ENCODE peak calls at places on chromosomes 11 and 22, in four cellular contexts. D is cardiac muscle cell, E is left ventricle myocardium inferior, O is ovary. P is an unnamed sample. For H3K4me1, the result is how much of the 10 kb centered on the place peaks cover.

GRCh38 chr22:19932367-19933206 is 9.0 kb upstream of the COMT start:
- DNase-seq in O (no peak), D (no peak), E (no peak), P (no peak)

GRCh38 chr11:78339483-78339882 is 78.1 kb downstream of the GAB2 start:
- DNase-seq in D (no peak), E (no peak), O (no peak), P (no peak)

GRCh38 chr22:50218996-50219727 is 18.4 kb downstream of the SELENOO start:
- DNase-seq in D (peak), O (peak), E (peak), P (no peak)

GRCh38 chr11:108496643-108497256 is 1.4 kb downstream of the POGLUT3 start:
- DNase-seq in E (no peak), D (no peak), O (no peak), P (no peak)

GRCh38 chr22:22060200-22061084 is 77.9 kb upstream of the TOP3B start:
- DNase-seq in O (peak), E (peak), D (peak), P (no peak)

GRCh38 chr11:99325807-99326206 is 305.1 kb downstream of the CNTN5 start:
- DNase-seq in D (no peak), O (no peak), E (no peak), P (no peak)

GRCh38 chr11:118996926-118997626 is 862 bp upstream of the CENATAC start:
- DNase-seq in D (no peak), O (peak), E (no peak), P (no peak)

GRCh38 chr11:110230377-110230776 is 66.0 kb downstream of the RDX start:
- DNase-seq in D (no peak), O (no peak), E (no peak), P (no peak)

GRCh38 chr22:21000215-21000986 is 1.5 kb downstream of the THAP7 start:
- DNase-seq in D (no peak), E (no peak), O (no peak), P (no peak)

GRCh38 chr22:50584106-50585096 is 1.8 kb upstream of the CHKB start:
- DNase-seq in E (no peak), D (no peak), O (peak), P (no peak)

GRCh38 chr22:31537019-31537535 is 40.7 kb downstream of the SFI1 start:
- DNase-seq in D (peak), O (no peak), E (no peak), P (no peak)

GRCh38 chr11:132576706-132577105 is 955.6 kb downstream of the OPCML start:
- DNase-seq in O (no peak), D (no peak), E (no peak), P (no peak)

GRCh38 chr11:128174465-128175101 is 412.8 kb downstream of the ETS1 start:
- DNase-seq in O (no peak), D (peak), E (no peak), P (no peak)

DNA sequence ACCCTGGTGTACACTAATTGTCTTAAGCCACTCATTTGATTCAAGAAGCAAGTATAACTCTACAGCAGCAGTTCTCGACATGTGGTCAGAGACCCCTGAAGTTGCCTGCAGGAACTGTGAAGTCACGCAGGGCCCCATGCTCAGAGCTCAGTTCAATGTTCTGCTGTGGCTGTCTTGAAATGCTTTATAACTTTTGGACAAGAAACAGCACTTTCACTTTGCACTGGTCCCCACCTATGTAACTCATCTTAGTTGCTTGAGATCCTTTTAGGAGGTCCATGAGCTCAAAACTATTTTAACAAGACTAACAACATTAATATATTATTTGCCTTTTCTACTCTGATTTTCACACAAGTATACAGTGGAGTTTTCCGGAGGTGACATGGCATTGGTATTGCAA is 64.7 kb downstream of the PRR5L start:
- DNase-seq in O (no peak), E (no peak), D (no peak), P (no peak)
- H3K4me1 ChIP-seq in O (under half), E (under half), D (under half), P (under half)

DNA sequence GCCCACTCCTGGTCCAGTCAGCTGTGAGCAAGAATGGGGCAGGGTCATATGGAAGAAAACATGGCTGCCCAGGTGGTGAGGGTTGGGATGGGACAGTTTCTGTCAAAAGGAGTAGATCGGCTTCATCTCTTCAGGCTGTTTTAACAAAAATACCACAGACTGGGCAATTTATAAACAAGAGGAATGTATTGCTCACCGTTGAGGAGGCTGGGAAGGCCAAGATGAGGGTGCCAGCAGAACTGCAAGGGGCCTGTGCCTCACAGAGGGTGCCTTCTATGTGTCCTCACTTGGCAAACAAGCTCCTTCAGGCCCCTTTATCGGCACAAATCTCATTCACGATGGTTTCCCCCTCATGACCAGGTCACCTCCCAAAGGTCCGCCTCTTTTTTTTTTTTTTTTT is 18.1 kb upstream of the RELT start:
- DNase-seq in D (no peak), E (no peak), O (no peak), P (no peak)
- H3K4me1 ChIP-seq in D (under half), E (under half), O (under half), P (under half)

DNA sequence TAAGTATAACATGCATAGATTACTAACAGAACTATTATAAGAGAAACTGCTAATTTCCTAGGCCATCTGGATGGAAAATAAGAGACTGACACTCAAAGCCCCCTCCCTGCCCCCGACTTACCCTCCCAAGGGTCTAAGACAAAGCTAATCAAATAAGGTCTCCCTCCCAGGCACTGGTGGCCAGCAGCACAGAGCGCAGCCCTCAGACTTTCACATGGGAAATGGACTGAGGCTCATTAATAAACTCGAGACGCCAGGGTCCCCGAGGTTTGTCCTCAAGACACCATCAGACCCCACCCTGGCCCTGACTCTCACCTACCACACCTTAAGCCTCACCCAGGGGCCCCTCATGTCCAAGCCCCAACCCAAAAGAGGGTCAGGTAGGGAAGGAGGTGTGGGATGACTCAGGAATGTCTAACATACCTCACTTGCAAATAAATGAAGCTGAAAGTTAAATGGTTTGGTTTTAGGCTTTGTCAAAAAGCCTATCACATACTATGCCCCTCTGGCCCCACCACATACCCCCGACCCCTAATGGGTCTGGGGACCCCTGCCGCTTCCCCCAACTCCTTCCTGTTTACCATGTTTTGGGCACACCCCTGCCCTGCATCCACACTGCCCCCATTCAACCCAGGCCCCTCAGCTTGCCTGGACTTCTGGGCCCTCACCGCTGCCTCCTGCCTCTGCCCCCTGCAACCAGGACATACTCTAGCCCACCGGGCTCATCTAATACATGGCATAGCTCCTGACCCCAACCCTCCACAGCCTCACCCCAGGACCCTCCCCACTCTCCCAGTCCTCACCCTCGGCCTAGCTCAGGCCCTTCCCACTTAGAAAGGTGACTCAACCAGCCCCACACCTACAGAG is 11.4 kb downstream of the ARAP1 start:
- DNase-seq in E (no peak), O (no peak), D (no peak), P (no peak)
- H3K4me1 ChIP-seq in E (half or more), O (under half), D (half or more), P (under half)

DNA sequence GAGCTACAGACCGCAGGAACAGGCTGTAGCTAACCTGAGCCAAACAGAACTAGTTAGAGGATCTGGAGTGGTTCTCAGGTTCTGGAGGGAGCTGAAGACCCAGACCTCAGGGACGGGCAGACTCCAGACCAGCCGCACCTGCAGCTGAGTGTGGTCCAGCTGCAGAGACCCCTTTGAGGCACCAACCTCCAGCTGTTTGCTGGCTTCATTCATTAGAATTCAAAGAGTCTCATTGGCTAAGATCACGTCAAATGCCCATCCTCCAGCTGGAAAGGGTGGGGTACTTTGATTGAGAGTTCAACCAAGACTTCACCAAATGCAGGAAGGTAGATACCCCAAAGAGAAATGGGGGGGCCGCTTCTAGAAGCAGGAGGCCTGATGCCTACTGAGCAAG is 13.4 kb upstream of the IL2RB start:
- DNase-seq in O (no peak), E (no peak), D (no peak), P (no peak)
- H3K4me1 ChIP-seq in O (under half), E (under half), D (under half), P (under half)

GRCh38 chr11:65498727-65498976 is 193 bp upstream of the MALAT1 start:
- DNase-seq in O (no peak), E (no peak), D (no peak), P (no peak)
- H3K4me1 ChIP-seq in O (under half), E (half or more), D (under half), P (under half)

P was measured in thoracic aorta.